ENCODE peak calls at places on chromosomes 4 and X, in seven cellular contexts. H, C, W, T, D, J and E are unnamed samples.

GRCh38 chr4:1195109-1195671 is 22.8 kb upstream of the SPON2 start:
- DNase-seq in H (no peak), C (no peak), W (no peak), T (no peak), D (no peak), J (no peak), E (no peak)

GRCh38 chr4:147078875-147079658 is 133.4 kb upstream of the TTC29 start:
- DNase-seq in H (peak), C (no peak), W (no peak), T (no peak), D (no peak), J (no peak), E (no peak)

GRCh38 chrX:84865113-84865512 is 138.6 kb upstream of the APOOL start:
- DNase-seq in H (no peak), C (no peak), W (no peak), T (no peak), D (no peak), J (no peak), E (no peak)

GRCh38 chr4:36351082-36351666 is 69.8 kb downstream of the DTHD1 start:
- DNase-seq in H (peak), C (peak), W (no peak), T (peak), D (peak), J (peak), E (peak)

GRCh38 chrX:107483976-107484726 is 34.7 kb downstream of the FRMPD3 start:
- DNase-seq in H (peak), C (no peak), W (no peak), T (no peak), D (no peak), J (no peak), E (no peak)

GRCh38 chr4:98508825-98509539 is 149.4 kb downstream of the TSPAN5 start:
- DNase-seq in H (no peak), C (no peak), W (no peak), T (no peak), D (peak), J (no peak), E (no peak)

GRCh38 chr4:38266616-38267015 is 306.4 kb downstream of the PTTG2 start:
- DNase-seq in H (no peak), C (no peak), W (no peak), T (no peak), D (peak), J (no peak), E (no peak)

GRCh38 chrX:19543951-19544359 is 28.6 kb upstream of the MAP3K15 start:
- DNase-seq in H (no peak), C (no peak), W (no peak), T (no peak), D (no peak), J (no peak), E (no peak)

GRCh38 chrX:93932471-93933220 is 258.6 kb downstream of the FAM133A start:
- DNase-seq in H (no peak), C (no peak), W (no peak), T (no peak), D (no peak), J (no peak), E (no peak)

GRCh38 chr4:89306486-89307184 is 965 bp downstream of the GPRIN3 start:
- DNase-seq in H (no peak), C (no peak), W (no peak), T (no peak), D (no peak), J (no peak), E (no peak)

GRCh38 chr4:41977709-41978108 is 3.8 kb upstream of the DCAF4L1 start:
- DNase-seq in H (no peak), C (no peak), W (no peak), T (no peak), D (no peak), J (no peak), E (no peak)

GRCh38 chr4:140094701-140095420 is 59.1 kb downstream of the MAML3 start:
- DNase-seq in H (peak), C (peak), W (no peak), T (peak), D (no peak), J (no peak), E (peak)